ENCODE peak calls at places on chromosomes 2 and 18, in ten cellular contexts. X is stomach, L is HFF-Myc, Q is AG10803, J is spleen, Y is psoas muscle, Z is prostate gland, F is upper lobe of left lung, B is lower lobe of right lung, R is cardiac fibroblast. D is an unnamed sample.

GRCh38 chr2:70999362-70999761 is 4.7 kb upstream of the TEX261 start:
- DNase-seq in X (no peak), L (no peak), Q (no peak), J (no peak), Y (no peak), Z (no peak), F (no peak), B (no peak), R (no peak), D (no peak)

GRCh38 chr2:198465970-198466369 is 661.6 kb downstream of the PLCL1 start:
- DNase-seq in X (no peak), L (no peak), Q (no peak), J (no peak), Y (no peak), Z (no peak), F (no peak), B (no peak), R (no peak), D (no peak)

GRCh38 chr2:58740381-58740780 is 499.3 kb upstream of the FANCL start:
- DNase-seq in X (no peak), L (no peak), Q (no peak), J (no peak), Y (no peak), Z (no peak), F (no peak), B (no peak), R (no peak), D (no peak)

GRCh38 chr2:226721541-226721940 is 78.1 kb downstream of the IRS1 start:
- DNase-seq in X (no peak), L (no peak), Q (peak), J (no peak), Y (peak), Z (no peak), F (no peak), B (no peak), R (no peak), D (peak)

GRCh38 chr2:56184500-56184996 is 758 bp downstream of the CCDC85A start:
- DNase-seq in X (no peak), L (no peak), Q (no peak), J (peak), Y (peak), Z (peak), F (peak), B (peak), R (peak), D (peak)

GRCh38 chr2:218855305-218856167 is 4.1 kb upstream of the WNT6 start:
- DNase-seq in X (no peak), L (no peak), Q (no peak), J (peak), Y (peak), Z (no peak), F (no peak), B (no peak), R (no peak), D (no peak)

GRCh38 chr2:24643051-24643450 is 150.1 kb downstream of the PTRHD1 start:
- DNase-seq in X (no peak), L (no peak), Q (no peak), J (no peak), Y (no peak), Z (no peak), F (no peak), B (no peak), R (no peak), D (no peak)

GRCh38 chr2:9060819-9061218 is 57.3 kb upstream of the MBOAT2 start:
- DNase-seq in X (no peak), L (no peak), Q (peak), J (no peak), Y (no peak), Z (no peak), F (no peak), B (no peak), R (no peak), D (peak)

GRCh38 chr18:51278045-51278649 is 80.7 kb upstream of the MEX3C start:
- DNase-seq in X (peak), L (peak), Q (no peak), J (no peak), Y (no peak), Z (no peak), F (no peak), B (no peak), R (peak), D (peak)

GRCh38 chr2:202122975-202123765 is 50.1 kb downstream of the KIAA2012 start:
- DNase-seq in X (no peak), L (no peak), Q (peak), J (no peak), Y (no peak), Z (no peak), F (no peak), B (no peak), R (no peak), D (no peak)

GRCh38 chr18:63137999-63138448 is 181.5 kb downstream of the BCL2 start:
- DNase-seq in X (no peak), L (no peak), Q (no peak), J (peak), Y (peak), Z (no peak), F (peak), B (no peak), R (no peak), D (no peak)

GRCh38 chr2:68290825-68291224 is 28.9 kb downstream of the CNRIP1 start:
- DNase-seq in X (no peak), L (no peak), Q (no peak), J (no peak), Y (no peak), Z (no peak), F (no peak), B (no peak), R (no peak), D (no peak)

GRCh38 chr18:34978953-34979608 is 62.1 kb upstream of the MAPRE2 start:
- DNase-seq in X (peak), L (peak), Q (peak), J (peak), Y (peak), Z (peak), F (no peak), B (peak), R (peak), D (peak)

GRCh38 chr2:46970334-46971288 is 55.0 kb upstream of the MCFD2 start:
- DNase-seq in X (peak), L (no peak), Q (peak), J (peak), Y (peak), Z (peak), F (no peak), B (peak), R (peak), D (peak)

GRCh38 chr18:74902170-74902465 is 304.4 kb downstream of the ZNF407 start:
- DNase-seq in X (no peak), L (no peak), Q (no peak), J (no peak), Y (no peak), Z (no peak), F (peak), B (no peak), R (no peak), D (no peak)

GRCh38 chr18:41073372-41073954 is 881.6 kb upstream of the PIK3C3 start:
- DNase-seq in X (no peak), L (peak), Q (peak), J (no peak), Y (no peak), Z (no peak), F (no peak), B (no peak), R (peak), D (peak)

GRCh38 chr2:112730791-112731190 is 10.0 kb downstream of the NT5DC4 start:
- DNase-seq in X (no peak), L (no peak), Q (no peak), J (no peak), Y (no peak), Z (no peak), F (no peak), B (no peak), R (no peak), D (no peak)

GRCh38 chr18:3998698-3999333 is 456.3 kb downstream of the DLGAP1 start:
- DNase-seq in X (no peak), L (no peak), Q (peak), J (no peak), Y (no peak), Z (no peak), F (no peak), B (no peak), R (peak), D (peak)

GRCh38 chr18:68428026-68428425 is 286.9 kb downstream of the TMX3 start:
- DNase-seq in X (no peak), L (peak), Q (peak), J (no peak), Y (no peak), Z (no peak), F (no peak), B (no peak), R (peak), D (peak)

GRCh38 chr18:25516747-25517498 is 165.0 kb upstream of the ZNF521 start:
- DNase-seq in X (no peak), L (no peak), Q (no peak), J (no peak), Y (no peak), Z (no peak), F (no peak), B (no peak), R (no peak), D (no peak)

GRCh38 chr2:112692496-112692911 is 28.3 kb upstream of the NT5DC4 start:
- DNase-seq in X (peak), L (peak), Q (peak), J (no peak), Y (no peak), Z (peak), F (no peak), B (peak), R (peak), D (peak)

GRCh38 chr2:113699048-113699447 is 57.4 kb downstream of the SLC35F5 start:
- DNase-seq in X (no peak), L (no peak), Q (no peak), J (no peak), Y (no peak), Z (no peak), F (no peak), B (no peak), R (no peak), D (no peak)

GRCh38 chr2:182866461-182867369 is at the start of gene FRZB:
- DNase-seq in X (peak), L (no peak), Q (peak), J (peak), Y (peak), Z (peak), F (peak), B (peak), R (peak), D (peak)

GRCh38 chr2:140508756-140509155 is 1622.1 kb downstream of the LRP1B start:
- DNase-seq in X (no peak), L (no peak), Q (no peak), J (no peak), Y (no peak), Z (no peak), F (no peak), B (no peak), R (no peak), D (no peak)

GRCh38 chr2:140504596-140504995 is 1626.2 kb downstream of the LRP1B start:
- DNase-seq in X (no peak), L (no peak), Q (no peak), J (no peak), Y (no peak), Z (no peak), F (no peak), B (no peak), R (no peak), D (no peak)

GRCh38 chr2:140498360-140498759 is 1632.5 kb downstream of the LRP1B start:
- DNase-seq in X (no peak), L (no peak), Q (no peak), J (no peak), Y (no peak), Z (no peak), F (no peak), B (no peak), R (no peak), D (peak)

GRCh38 chr2:140506606-140507005 is 1624.2 kb downstream of the LRP1B start:
- DNase-seq in X (no peak), L (no peak), Q (peak), J (no peak), Y (no peak), Z (no peak), F (no peak), B (no peak), R (peak), D (peak)

GRCh38 chr2:140502951-140503630 is 1627.7 kb downstream of the LRP1B start:
- DNase-seq in X (no peak), L (no peak), Q (peak), J (no peak), Y (no peak), Z (no peak), F (no peak), B (no peak), R (peak), D (peak)
- H3K4me3 ChIP-seq in X (no peak), L (no peak), Q (no peak), J (no peak), Y (no peak), Z (no peak), F (no peak), B (no peak), R (no peak), D (peak)

GRCh38 chr2:231494669-231495068 is 30.4 kb upstream of the NCL start:
- DNase-seq in X (no peak), L (no peak), Q (no peak), J (no peak), Y (no peak), Z (no peak), F (no peak), B (no peak), R (no peak), D (no peak)
- TF ChIP-seq CTCF in X (no peak), L (no peak), Q (no peak), J (no peak), Y (no peak), Z (no peak), F (no peak), B (no peak), R (no peak), D (no peak)

DNA sequence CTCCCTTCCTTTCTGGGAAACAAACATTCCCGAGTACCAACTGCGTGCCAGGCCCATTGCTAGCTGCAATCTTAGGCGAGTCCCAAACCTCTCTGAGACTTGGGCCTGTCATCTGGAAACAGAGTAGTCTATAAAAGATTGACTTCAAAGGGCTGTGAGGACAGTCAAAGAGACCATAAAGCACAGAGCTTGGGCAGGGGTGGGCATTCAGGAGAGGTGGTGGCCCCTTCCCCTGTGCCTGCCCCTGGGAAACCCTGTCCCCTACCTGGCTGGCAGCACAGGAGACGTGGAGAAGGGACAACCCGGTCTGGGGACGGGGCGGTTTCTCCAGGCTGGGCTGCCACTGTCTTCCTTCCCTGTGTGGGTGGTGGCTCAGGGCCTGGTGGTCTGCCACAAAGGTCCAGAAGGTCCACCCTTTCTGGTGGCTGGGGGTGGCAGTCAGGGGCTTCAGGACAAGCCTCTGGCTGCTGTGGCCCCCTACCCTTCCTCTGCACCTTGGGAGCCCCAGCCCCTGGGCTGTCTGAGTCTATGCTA is 33.9 kb upstream of the FOSL2 start:
- DNase-seq in X (no peak), L (no peak), Q (no peak), J (no peak), Y (peak), Z (no peak), F (no peak), B (no peak), R (no peak), D (no peak)
- H3K4me3 ChIP-seq in X (no peak), L (no peak), Q (no peak), J (no peak), Y (no peak), Z (no peak), F (no peak), B (no peak), R (no peak), D (no peak)

DNA sequence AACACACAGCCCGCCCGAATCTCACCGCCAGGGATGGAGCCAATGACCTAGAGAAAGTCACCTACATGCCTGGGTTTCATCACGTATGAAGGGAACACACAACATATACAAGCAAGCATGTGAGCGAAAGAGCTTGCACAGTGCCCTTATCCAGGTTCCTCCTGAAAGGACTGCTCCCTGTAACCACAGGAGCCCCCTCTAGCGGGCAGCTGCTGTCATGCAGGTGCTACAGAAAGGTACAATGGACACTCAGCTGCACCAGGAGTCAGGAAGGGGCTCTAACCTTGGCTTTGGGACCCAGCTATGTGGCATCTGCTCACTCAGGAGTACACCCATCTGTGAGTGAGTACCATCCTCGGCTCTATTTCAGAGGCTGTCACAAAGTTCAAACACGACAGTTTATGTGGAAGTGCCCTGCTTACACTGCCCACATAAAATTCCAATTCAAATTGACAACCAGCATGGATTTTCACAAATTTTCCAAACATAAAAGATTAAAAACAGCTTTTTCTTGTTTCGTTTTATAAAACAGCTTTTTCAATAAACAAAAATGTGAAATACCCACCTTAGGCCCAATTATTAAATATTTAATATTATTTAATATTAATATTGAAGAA is 3.5 kb downstream of the NDUFA10 start:
- DNase-seq in X (peak), L (peak), Q (peak), J (peak), Y (peak), Z (peak), F (no peak), B (peak), R (peak), D (peak)
- TF ChIP-seq CTCF in X (peak), L (peak), Q (peak), J (peak), Y (peak), Z (peak), F (peak), B (peak), R (peak), D (peak)

DNA sequence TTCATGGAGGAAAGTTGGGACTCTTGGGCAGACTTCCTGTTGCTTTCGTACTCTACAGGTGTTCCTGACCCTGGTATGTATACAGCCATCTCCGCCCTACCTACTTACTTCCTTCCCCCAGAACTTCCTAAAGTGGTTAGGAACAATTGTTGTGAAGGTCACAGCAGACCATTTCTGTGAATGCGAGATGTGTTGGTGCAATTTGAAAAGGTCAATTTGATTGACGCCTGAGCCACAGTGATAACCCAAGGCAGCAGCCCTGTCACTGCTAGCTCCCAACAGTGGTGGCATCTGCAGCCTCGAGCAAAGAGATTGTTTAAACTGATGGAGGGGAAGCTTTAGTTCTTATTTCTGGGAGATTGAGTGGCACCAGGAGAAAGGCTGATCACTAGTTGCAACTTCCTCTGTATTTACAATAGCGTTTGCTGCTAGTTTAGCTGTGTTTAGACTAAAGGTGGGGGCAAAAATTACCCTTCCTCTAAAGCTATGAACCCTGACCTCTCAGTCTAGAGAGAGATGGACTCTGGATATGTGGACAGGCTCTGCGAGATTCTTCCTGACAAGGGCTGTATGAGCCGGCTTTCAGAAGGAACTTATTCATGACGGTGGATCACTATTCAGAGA is 78.3 kb upstream of the MAP4K3 start:
- DNase-seq in X (no peak), L (no peak), Q (no peak), J (no peak), Y (no peak), Z (no peak), F (no peak), B (no peak), R (no peak), D (no peak)
- H3K4me3 ChIP-seq in X (no peak), L (no peak), Q (no peak), J (no peak), Y (no peak), Z (no peak), F (no peak), B (no peak), R (no peak), D (no peak)

GRCh38 chr2:167706800-167707199 is 540.6 kb downstream of the STK39 start:
- DNase-seq in X (no peak), L (no peak), Q (no peak), J (no peak), Y (peak), Z (no peak), F (no peak), B (no peak), R (peak), D (peak)

GRCh38 chr2:167712275-167712674 is 535.1 kb downstream of the STK39 start:
- DNase-seq in X (no peak), L (no peak), Q (no peak), J (no peak), Y (no peak), Z (no peak), F (no peak), B (no peak), R (no peak), D (no peak)

GRCh38 chr2:167708998-167709397 is 538.4 kb downstream of the STK39 start:
- DNase-seq in X (no peak), L (no peak), Q (no peak), J (no peak), Y (no peak), Z (no peak), F (no peak), B (no peak), R (no peak), D (no peak)
- TF ChIP-seq CTCF in X (no peak), L (no peak), Q (no peak), J (no peak), Y (no peak), Z (no peak), F (no peak), B (no peak), R (no peak), D (no peak)